ENCODE peak calls at places on chromosome 17, in four cellular contexts. S is AG04450, X is PC-3, I is HFFc6. K is an unnamed sample.

GRCh38 chr17:16980813-16981731 is 9.2 kb upstream of the TNFRSF13B start:
- DNase-seq in S (no peak), I (no peak), X (peak), K (no peak)

GRCh38 chr17:18004901-18005305 is 32.2 kb downstream of the DRC3 start:
- DNase-seq in I (no peak), S (no peak), X (no peak), K (no peak)

GRCh38 chr17:56595831-56596740 is 2.6 kb downstream of the NOG start:
- DNase-seq in S (no peak), I (peak), X (peak), K (peak)

GRCh38 chr17:59712856-59713255 is 5.4 kb downstream of the VMP1 start:
- DNase-seq in S (no peak), X (no peak), I (no peak), K (no peak)

GRCh38 chr17:72287586-72287985 is 166.8 kb downstream of the SOX9 start:
- DNase-seq in I (no peak), S (no peak), X (no peak), K (no peak)

GRCh38 chr17:1067282-1067956 is 70.5 kb downstream of the TIMM22 start:
- DNase-seq in I (no peak), S (no peak), X (peak), K (peak)

GRCh38 chr17:55577011-55577586 is 65.8 kb upstream of the SMIM36 start:
- DNase-seq in X (peak), S (no peak), I (peak), K (peak)

GRCh38 chr17:27324940-27325339 is 31.0 kb downstream of the WSB1 start:
- DNase-seq in I (no peak), X (no peak), S (no peak), K (no peak)

GRCh38 chr17:50221500-50222480 is 20.4 kb upstream of the COL1A1 start:
- DNase-seq in I (peak), X (peak), S (no peak), K (no peak)

GRCh38 chr17:41324180-41325075 is 8.9 kb upstream of the KRTAP17-1 start:
- DNase-seq in S (no peak), I (no peak), X (peak), K (peak)

GRCh38 chr17:4362141-4362540 is 4.3 kb downstream of the UBE2G1 start:
- DNase-seq in X (peak), I (no peak), S (no peak), K (no peak)
- TF ChIP-seq CTCF in X (peak), I (no peak), S (no peak), K (no peak)

GRCh38 chr17:68349157-68349556 is 57.9 kb downstream of the ARSG start:
- DNase-seq in I (no peak), X (no peak), S (no peak), K (no peak)

GRCh38 chr17:68352041-68352440 is 60.7 kb downstream of the ARSG start:
- DNase-seq in X (no peak), S (no peak), I (peak), K (no peak)

GRCh38 chr17:68355093-68355492 is 63.8 kb downstream of the ARSG start:
- DNase-seq in S (no peak), I (peak), X (peak), K (no peak)

GRCh38 chr17:68353121-68353521 is 61.8 kb downstream of the ARSG start:
- DNase-seq in S (no peak), X (peak), I (no peak), K (no peak)

DNA sequence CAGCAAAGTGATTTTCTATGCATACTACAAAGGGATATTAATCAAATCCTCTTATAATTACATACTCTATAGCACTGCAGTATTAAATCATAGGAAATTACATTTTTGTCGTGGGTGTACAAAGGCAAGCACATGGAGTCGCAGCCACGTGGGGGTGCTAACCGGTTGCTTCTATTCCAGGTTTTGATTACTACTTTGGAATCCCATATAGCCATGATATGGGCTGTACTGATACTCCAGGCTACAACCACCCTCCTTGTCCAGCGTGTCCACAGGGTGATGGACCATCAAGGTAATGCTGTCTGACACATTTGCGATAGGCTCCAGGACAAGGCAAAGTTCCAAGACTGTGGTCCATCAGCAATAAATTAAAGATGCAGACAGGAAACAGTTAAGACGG is 60.1 kb downstream of the ARSG start:
- DNase-seq in I (peak), S (no peak), X (peak), K (no peak)
- TF ChIP-seq CTCF in I (peak), S (no peak), X (peak), K (no peak)

GRCh38 chr17:5558815-5559785 is 25.2 kb downstream of the NLRP1 start:
- DNase-seq in S (no peak), X (no peak), I (no peak), K (no peak)
- TF ChIP-seq CTCF in S (no peak), X (no peak), I (no peak), K (no peak)

DNA sequence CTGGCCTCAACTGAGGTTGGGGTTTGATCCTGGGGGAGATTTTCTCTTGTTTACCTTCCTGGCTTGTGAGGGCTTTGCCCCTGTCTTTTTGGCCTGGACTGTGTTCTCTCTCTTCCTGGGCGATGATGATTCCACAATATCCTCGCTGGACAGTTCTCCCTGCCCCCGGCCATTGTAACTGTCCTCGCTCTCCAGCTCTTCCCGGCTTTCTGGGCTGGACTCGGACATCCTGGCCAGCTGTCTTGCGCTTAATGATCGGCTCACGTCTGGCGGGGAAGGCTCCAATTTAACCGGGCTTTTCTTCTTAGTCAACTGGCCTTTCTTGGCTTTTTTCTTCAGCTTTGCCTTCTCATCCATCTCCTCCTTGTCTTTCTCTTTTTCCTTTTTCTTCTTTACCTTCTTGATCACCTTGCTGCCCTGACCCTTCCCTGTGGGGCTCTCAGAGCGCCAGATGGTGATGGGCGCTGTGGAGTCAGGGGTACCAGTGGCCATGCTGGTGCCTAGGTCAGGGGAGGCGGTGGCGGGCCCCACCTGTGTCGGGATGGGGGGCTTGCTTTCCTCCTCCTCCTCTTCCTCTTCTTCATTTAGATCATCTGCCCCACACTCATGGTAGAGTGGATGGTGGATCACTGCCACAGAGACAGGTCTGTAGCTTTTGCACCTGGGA is 8.0 kb downstream of the PROCA1 start:
- DNase-seq in S (no peak), I (no peak), X (no peak), K (no peak)
- TF ChIP-seq CTCF in S (no peak), I (no peak), X (no peak), K (no peak)

DNA sequence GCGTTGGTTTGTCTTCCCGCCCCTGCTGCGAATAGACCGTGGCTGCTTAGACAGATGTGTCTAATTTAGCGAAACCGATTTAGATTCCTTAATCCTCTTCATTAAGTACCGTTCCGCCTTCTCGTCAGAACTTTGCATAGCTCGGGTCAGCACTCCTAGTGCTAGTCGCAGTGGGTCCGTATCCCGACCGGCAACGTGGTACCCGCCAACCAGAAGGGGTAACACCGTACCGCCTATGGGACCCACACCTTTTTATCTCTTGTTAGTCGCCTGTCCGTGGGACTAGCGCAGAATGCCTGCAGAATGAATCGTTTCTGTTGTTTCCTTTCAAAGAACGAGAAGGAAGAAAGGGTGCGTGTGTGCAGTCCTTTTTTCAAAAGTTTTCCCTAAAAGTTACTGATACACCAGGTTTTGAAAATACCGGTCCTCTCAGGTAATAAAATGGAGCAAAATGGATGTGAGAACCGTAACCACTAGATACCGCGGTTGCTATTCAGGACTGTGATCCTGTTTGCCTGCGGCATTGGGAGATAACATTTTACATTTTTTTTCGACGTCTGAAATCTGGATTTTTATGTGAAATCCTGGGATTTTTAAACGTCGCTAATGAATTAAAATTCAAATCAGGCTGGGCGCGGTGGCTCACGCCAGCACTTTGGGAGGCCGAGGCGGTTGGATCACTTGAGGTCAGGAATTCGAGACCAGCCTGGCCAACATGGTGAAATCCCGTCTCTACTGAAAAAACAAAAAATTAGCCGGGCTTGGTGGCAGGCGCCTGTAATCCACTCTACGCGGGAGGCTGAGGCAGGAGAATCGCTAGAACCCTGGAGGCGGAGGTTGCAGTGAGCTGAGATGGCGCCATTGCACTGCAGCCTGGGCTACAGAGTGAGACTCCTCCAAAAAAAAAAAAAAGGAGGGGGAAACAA is 998 bp upstream of the SRSF1 start:
- DNase-seq in I (no peak), S (no peak), X (no peak), K (no peak)
- TF ChIP-seq CTCF in I (no peak), S (no peak), X (no peak), K (no peak)

DNA sequence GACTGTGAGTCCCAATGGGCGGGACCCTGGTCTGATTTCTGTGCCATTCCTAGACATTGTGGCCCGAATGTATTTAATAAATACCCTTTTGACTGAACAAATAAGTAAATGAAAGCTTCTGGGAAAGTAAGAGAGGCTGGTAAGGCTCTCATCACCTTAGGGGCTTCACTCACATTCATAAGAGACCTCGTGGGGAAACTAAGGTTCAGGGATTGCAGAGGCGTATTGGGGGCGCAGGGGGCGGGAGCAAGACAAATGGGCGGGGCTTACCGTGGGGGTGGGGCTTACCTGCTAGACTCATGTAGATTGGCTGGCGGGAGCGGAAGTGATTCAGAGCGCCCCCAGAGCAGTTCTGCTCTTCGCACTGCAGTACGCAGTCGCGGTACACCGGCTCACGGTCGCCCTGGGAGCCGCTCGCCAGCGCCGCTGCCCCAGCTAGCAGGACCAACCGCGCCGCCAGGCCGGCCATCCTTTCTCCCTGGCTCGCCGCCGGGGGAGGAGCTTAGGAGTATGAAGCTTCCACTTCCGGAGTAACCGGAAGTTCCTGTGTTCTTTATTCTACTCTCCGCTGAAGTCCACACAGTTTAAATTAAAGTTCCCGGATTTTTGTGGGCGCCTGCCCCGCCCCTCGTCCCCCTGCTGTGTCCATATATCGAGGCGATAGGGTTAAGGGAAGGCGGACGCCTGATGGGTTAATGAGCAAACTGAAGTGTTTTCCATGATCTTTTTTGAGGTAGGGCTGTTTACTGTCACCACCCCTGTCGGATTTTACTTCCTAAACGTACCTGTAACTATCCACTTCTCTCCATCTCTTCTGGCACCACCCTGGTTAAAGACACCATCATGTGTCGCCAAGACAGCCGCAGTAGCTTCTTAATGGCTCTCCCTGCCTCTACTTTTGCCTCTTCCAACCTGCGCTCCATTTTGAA is at the start of gene PGAP3:
- DNase-seq in I (peak), X (peak), S (peak), K (peak)
- TF ChIP-seq CTCF in I (peak), X (no peak), S (no peak), K (no peak)

GRCh38 chr17:29045026-29045425 is 2.1 kb downstream of the PIPOX start:
- DNase-seq in S (no peak), I (no peak), X (no peak), K (no peak)

GRCh38 chr17:29043539-29044165 is 711 bp downstream of the PIPOX start:
- DNase-seq in S (no peak), I (no peak), X (no peak), K (no peak)

GRCh38 chr17:29042026-29042678 is 789 bp upstream of the PIPOX start:
- DNase-seq in X (no peak), I (no peak), S (no peak), K (no peak)

GRCh38 chr17:29041091-29041490 is 1.9 kb upstream of the PIPOX start:
- DNase-seq in S (no peak), X (no peak), I (no peak), K (no peak)

GRCh38 chr17:29042679-29043538 is at the start of gene PIPOX:
- DNase-seq in S (no peak), X (no peak), I (no peak), K (peak)
- TF ChIP-seq CTCF in S (no peak), X (no peak), I (no peak), K (no peak)

K was measured in Calu3.